ENCODE peak calls at places on chromosomes 6 and 20, in four cellular contexts. One of them, this sample, is unnamed.
A peak's percentile ranks its signal among the peaks of the same experiment; 100 is the strongest.

GRCh38 chr6:73898599-73898998 is 202.6 kb downstream of the CD109 start:
- DNase-seq in endothelial cell of umbilical vein: no peak
- DNase-seq in NCI-H345: no peak
- DNase-seq in iPS-NIHi11: peak; percentile 15
- DNase-seq in this sample: no peak

GRCh38 chr6:3509326-3509725 is 52.5 kb upstream of the SLC22A23 start:
- DNase-seq in NCI-H345: no peak
- DNase-seq in iPS-NIHi11: no peak
- DNase-seq in endothelial cell of umbilical vein: no peak
- DNase-seq in this sample: no peak

GRCh38 chr20:9035129-9035528 is 33.8 kb upstream of the PLCB4 start:
- DNase-seq in iPS-NIHi11: no peak
- DNase-seq in endothelial cell of umbilical vein: no peak
- DNase-seq in NCI-H345: no peak
- DNase-seq in this sample: no peak

GRCh38 chr20:21159658-21160380 is 33.9 kb downstream of the KIZ start:
- DNase-seq in iPS-NIHi11: no peak
- DNase-seq in endothelial cell of umbilical vein: no peak
- DNase-seq in NCI-H345: no peak
- DNase-seq in this sample: no peak

GRCh38 chr20:15814903-15815302 is 758.3 kb downstream of the KIF16B start:
- DNase-seq in NCI-H345: no peak
- DNase-seq in endothelial cell of umbilical vein: no peak
- DNase-seq in iPS-NIHi11: no peak
- DNase-seq in this sample: no peak

GRCh38 chr6:84469144-84469543 is 241.7 kb upstream of the CEP162 start:
- DNase-seq in endothelial cell of umbilical vein: no peak
- DNase-seq in iPS-NIHi11: no peak
- DNase-seq in NCI-H345: no peak
- DNase-seq in this sample: no peak

GRCh38 chr20:37714973-37715657 is 21.3 kb downstream of the CTNNBL1 start:
- DNase-seq in endothelial cell of umbilical vein: no peak
- DNase-seq in iPS-NIHi11: no peak
- DNase-seq in NCI-H345: no peak
- DNase-seq in this sample: no peak

GRCh38 chr6:26214826-26215199 is 127.6 kb downstream of the HFE start:
- DNase-seq in iPS-NIHi11: no peak
- DNase-seq in NCI-H345: no peak
- DNase-seq in endothelial cell of umbilical vein: no peak
- DNase-seq in this sample: no peak

GRCh38 chr6:4388675-4389074 is 253.3 kb upstream of the ECI2 start:
- DNase-seq in NCI-H345: no peak
- DNase-seq in endothelial cell of umbilical vein: no peak
- DNase-seq in iPS-NIHi11: peak; percentile 45
- DNase-seq in this sample: no peak

GRCh38 chr20:57224641-57225138 is 41.8 kb downstream of the BMP7 start:
- DNase-seq in endothelial cell of umbilical vein: no peak
- DNase-seq in NCI-H345: no peak
- DNase-seq in iPS-NIHi11: no peak
- DNase-seq in this sample: no peak

GRCh38 chr6:150627601-150628012 is 27.9 kb downstream of the PLEKHG1 start:
- DNase-seq in iPS-NIHi11: no peak
- DNase-seq in NCI-H345: no peak
- DNase-seq in endothelial cell of umbilical vein: peak; percentile 56
- DNase-seq in this sample: no peak

GRCh38 chr20:63017076-63017825 is 10.5 kb upstream of the BHLHE23 start:
- DNase-seq in endothelial cell of umbilical vein: no peak
- DNase-seq in NCI-H345: no peak
- DNase-seq in iPS-NIHi11: no peak
- DNase-seq in this sample: no peak

GRCh38 chr20:9531581-9531980 is 17.2 kb downstream of the LAMP5 start:
- DNase-seq in iPS-NIHi11: no peak
- DNase-seq in NCI-H345: no peak
- DNase-seq in endothelial cell of umbilical vein: no peak
- DNase-seq in this sample: no peak

GRCh38 chr6:36623547-36624459 is 29.6 kb downstream of the SRSF3 start:
- DNase-seq in iPS-NIHi11: peak; percentile 95
- DNase-seq in endothelial cell of umbilical vein: peak; percentile 84
- DNase-seq in NCI-H345: peak; percentile 84
- DNase-seq in this sample: peak; percentile 68

GRCh38 chr6:150632785-150633465 is 33.2 kb downstream of the PLEKHG1 start:
- DNase-seq in iPS-NIHi11: no peak
- DNase-seq in endothelial cell of umbilical vein: no peak
- DNase-seq in NCI-H345: no peak
- DNase-seq in this sample: no peak